ENCODE peak calls at places on chromosomes 11 and 22, in four cellular contexts. One of them, this sample, is unnamed.

GRCh38 chr11:68667511-68668253 is 16.7 kb upstream of the GAL start:
- DNase-seq in SK-N-SH: no peak
- DNase-seq in tibial nerve: no peak
- DNase-seq in brain microvascular endothelial cell: no peak
- DNase-seq in this sample: no peak

GRCh38 chr11:77636738-77637344 is 753 bp downstream of the CLNS1A start:
- DNase-seq in SK-N-SH: peak
- DNase-seq in tibial nerve: no peak
- DNase-seq in brain microvascular endothelial cell: no peak
- DNase-seq in this sample: no peak

GRCh38 chr11:48017105-48017874 is 36.9 kb downstream of the PTPRJ start:
- DNase-seq in SK-N-SH: no peak
- DNase-seq in tibial nerve: no peak
- DNase-seq in brain microvascular endothelial cell: no peak
- DNase-seq in this sample: no peak

GRCh38 chr22:37274380-37274862 is 7.9 kb upstream of the CYTH4 start:
- DNase-seq in SK-N-SH: no peak
- DNase-seq in tibial nerve: peak
- DNase-seq in brain microvascular endothelial cell: no peak
- DNase-seq in this sample: no peak

GRCh38 chr11:86519064-86519911 is 144.6 kb downstream of the CCDC81 start:
- DNase-seq in SK-N-SH: no peak
- DNase-seq in tibial nerve: no peak
- DNase-seq in brain microvascular endothelial cell: peak
- DNase-seq in this sample: peak

GRCh38 chr22:27317156-27317555 is 484.4 kb downstream of the MN1 start:
- DNase-seq in SK-N-SH: no peak
- DNase-seq in tibial nerve: no peak
- DNase-seq in brain microvascular endothelial cell: no peak
- DNase-seq in this sample: no peak

GRCh38 chr11:125797641-125798040 is 9.7 kb downstream of the PATE3 start:
- DNase-seq in SK-N-SH: no peak
- DNase-seq in tibial nerve: no peak
- DNase-seq in brain microvascular endothelial cell: no peak
- DNase-seq in this sample: no peak

GRCh38 chr11:35784699-35785098 is 122.1 kb downstream of the TRIM44 start:
- DNase-seq in SK-N-SH: no peak
- DNase-seq in tibial nerve: no peak
- DNase-seq in brain microvascular endothelial cell: no peak
- DNase-seq in this sample: no peak

GRCh38 chr11:61921446-61921845 is 4.1 kb upstream of the RAB3IL1 start:
- DNase-seq in SK-N-SH: no peak
- DNase-seq in tibial nerve: no peak
- DNase-seq in brain microvascular endothelial cell: no peak
- DNase-seq in this sample: no peak

GRCh38 chr22:49517721-49518120 is 310.0 kb downstream of the BRD1 start:
- DNase-seq in SK-N-SH: no peak
- DNase-seq in tibial nerve: no peak
- DNase-seq in brain microvascular endothelial cell: no peak
- DNase-seq in this sample: no peak

GRCh38 chr11:10322830-10323792 is 18.2 kb downstream of the ADM start:
- DNase-seq in SK-N-SH: peak
- DNase-seq in tibial nerve: no peak
- DNase-seq in brain microvascular endothelial cell: peak
- DNase-seq in this sample: no peak

GRCh38 chr22:44647141-44647540 is 54.9 kb upstream of the PRR5 start:
- DNase-seq in SK-N-SH: no peak
- DNase-seq in tibial nerve: no peak
- DNase-seq in brain microvascular endothelial cell: no peak
- DNase-seq in this sample: no peak

GRCh38 chr11:65867284-65868071 is 5.1 kb downstream of the EFEMP2 start:
- DNase-seq in SK-N-SH: peak
- DNase-seq in tibial nerve: no peak
- DNase-seq in brain microvascular endothelial cell: no peak
- DNase-seq in this sample: no peak

GRCh38 chr11:35190804-35191348 is 51.9 kb downstream of the CD44 start:
- DNase-seq in SK-N-SH: no peak
- DNase-seq in tibial nerve: no peak
- DNase-seq in brain microvascular endothelial cell: no peak
- DNase-seq in this sample: peak

GRCh38 chr11:73401217-73401923 is 25.2 kb downstream of the RELT start:
- DNase-seq in SK-N-SH: no peak
- DNase-seq in tibial nerve: no peak
- DNase-seq in brain microvascular endothelial cell: peak
- DNase-seq in this sample: no peak

GRCh38 chr11:14891143-14892035 is 642 bp downstream of the CYP2R1 start:
- DNase-seq in SK-N-SH: peak
- DNase-seq in tibial nerve: peak
- DNase-seq in brain microvascular endothelial cell: peak
- DNase-seq in this sample: peak

GRCh38 chr11:19729141-19729540 is 16.5 kb downstream of the NAV2 start:
- DNase-seq in SK-N-SH: no peak
- DNase-seq in tibial nerve: no peak
- DNase-seq in brain microvascular endothelial cell: no peak
- DNase-seq in this sample: no peak

GRCh38 chr11:96050435-96051182 is 126.7 kb upstream of the MTMR2 start:
- DNase-seq in SK-N-SH: no peak
- DNase-seq in tibial nerve: no peak
- DNase-seq in brain microvascular endothelial cell: peak
- DNase-seq in this sample: no peak

GRCh38 chr11:123338997-123339752 is 90.9 kb upstream of the GRAMD1B start:
- DNase-seq in SK-N-SH: no peak
- DNase-seq in tibial nerve: no peak
- DNase-seq in brain microvascular endothelial cell: no peak
- DNase-seq in this sample: no peak

GRCh38 chr22:50144005-50144614 is 26.4 kb upstream of the PANX2 start:
- DNase-seq in SK-N-SH: no peak
- DNase-seq in tibial nerve: no peak
- DNase-seq in brain microvascular endothelial cell: no peak
- DNase-seq in this sample: no peak

GRCh38 chr11:3139481-3140290 is 25.4 kb downstream of the OSBPL5 start:
- DNase-seq in SK-N-SH: no peak
- DNase-seq in tibial nerve: no peak
- DNase-seq in brain microvascular endothelial cell: no peak
- DNase-seq in this sample: no peak

GRCh38 chr22:41341990-41342389 is 39.8 kb upstream of the TEF start:
- DNase-seq in SK-N-SH: no peak
- DNase-seq in tibial nerve: no peak
- DNase-seq in brain microvascular endothelial cell: no peak
- DNase-seq in this sample: no peak

GRCh38 chr11:122815900-122816299 is 22.4 kb upstream of the CRTAM start:
- DNase-seq in SK-N-SH: no peak
- DNase-seq in tibial nerve: no peak
- DNase-seq in brain microvascular endothelial cell: no peak
- DNase-seq in this sample: no peak

GRCh38 chr22:43628253-43628649 is 183.9 kb downstream of the EFCAB6 start:
- DNase-seq in SK-N-SH: no peak
- DNase-seq in tibial nerve: no peak
- DNase-seq in brain microvascular endothelial cell: no peak
- DNase-seq in this sample: no peak

GRCh38 chr11:34916810-34917780 is 677 bp downstream of the PDHX start:
- DNase-seq in SK-N-SH: no peak
- DNase-seq in tibial nerve: no peak
- DNase-seq in brain microvascular endothelial cell: peak
- DNase-seq in this sample: no peak

GRCh38 chr11:133337905-133338536 is 194.3 kb downstream of the OPCML start:
- DNase-seq in SK-N-SH: no peak
- DNase-seq in tibial nerve: no peak
- DNase-seq in brain microvascular endothelial cell: no peak
- DNase-seq in this sample: no peak

GRCh38 chr11:3950996-3951662 is 95.7 kb downstream of the STIM1 start:
- DNase-seq in SK-N-SH: no peak
- DNase-seq in tibial nerve: no peak
- DNase-seq in brain microvascular endothelial cell: peak
- DNase-seq in this sample: peak

GRCh38 chr11:45924036-45924915 is 1.8 kb downstream of the LARGE2 start:
- DNase-seq in SK-N-SH: no peak
- DNase-seq in tibial nerve: no peak
- DNase-seq in brain microvascular endothelial cell: no peak
- DNase-seq in this sample: no peak

GRCh38 chr11:40280161-40281054 is 1179.0 kb downstream of the LRRC4C start:
- DNase-seq in SK-N-SH: no peak
- DNase-seq in tibial nerve: peak
- DNase-seq in brain microvascular endothelial cell: no peak
- DNase-seq in this sample: no peak
- H3K4me3 ChIP-seq in SK-N-SH: no peak
- H3K4me3 ChIP-seq in tibial nerve: peak
- H3K4me3 ChIP-seq in brain microvascular endothelial cell: no peak
- H3K4me3 ChIP-seq in this sample: no peak

GRCh38 chr22:29113329-29113728 is 40.5 kb downstream of the KREMEN1 start:
- DNase-seq in SK-N-SH: no peak
- DNase-seq in tibial nerve: no peak
- DNase-seq in brain microvascular endothelial cell: no peak
- DNase-seq in this sample: peak

GRCh38 chr22:29112102-29112501 is 39.3 kb downstream of the KREMEN1 start:
- DNase-seq in SK-N-SH: no peak
- DNase-seq in tibial nerve: no peak
- DNase-seq in brain microvascular endothelial cell: no peak
- DNase-seq in this sample: no peak

GRCh38 chr22:29114392-29114791 is 41.6 kb downstream of the KREMEN1 start:
- DNase-seq in SK-N-SH: no peak
- DNase-seq in tibial nerve: no peak
- DNase-seq in brain microvascular endothelial cell: no peak
- DNase-seq in this sample: no peak

GRCh38 chr22:29110946-29111345 is 38.1 kb downstream of the KREMEN1 start:
- DNase-seq in SK-N-SH: no peak
- DNase-seq in tibial nerve: no peak
- DNase-seq in brain microvascular endothelial cell: no peak
- DNase-seq in this sample: no peak

DNA sequence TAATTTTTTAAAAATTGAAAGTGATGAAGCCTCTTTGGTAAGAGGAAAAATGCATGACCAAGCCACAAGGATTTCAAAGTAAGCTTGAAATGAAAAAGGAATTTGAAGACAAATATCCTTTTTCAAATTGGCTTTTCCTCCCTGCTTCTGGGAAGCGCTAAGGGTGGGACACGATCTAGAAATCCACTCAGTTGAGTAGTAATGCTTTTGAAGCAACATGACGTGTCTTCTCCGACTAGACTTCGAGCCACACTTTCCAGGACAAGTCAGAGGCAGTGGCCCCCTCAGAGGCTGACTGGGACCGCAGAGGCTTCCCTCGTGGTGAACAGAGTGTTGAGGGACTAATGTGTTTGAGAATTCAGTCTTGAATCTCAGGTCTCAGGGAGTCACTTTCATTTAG is 39.8 kb downstream of the KREMEN1 start:
- DNase-seq in SK-N-SH: no peak
- DNase-seq in tibial nerve: no peak
- DNase-seq in brain microvascular endothelial cell: no peak
- DNase-seq in this sample: no peak
- TF ChIP-seq CTCF in SK-N-SH: no peak
- TF ChIP-seq CTCF in tibial nerve: no peak
- TF ChIP-seq CTCF in brain microvascular endothelial cell: no peak
- TF ChIP-seq CTCF in this sample: no peak

DNA sequence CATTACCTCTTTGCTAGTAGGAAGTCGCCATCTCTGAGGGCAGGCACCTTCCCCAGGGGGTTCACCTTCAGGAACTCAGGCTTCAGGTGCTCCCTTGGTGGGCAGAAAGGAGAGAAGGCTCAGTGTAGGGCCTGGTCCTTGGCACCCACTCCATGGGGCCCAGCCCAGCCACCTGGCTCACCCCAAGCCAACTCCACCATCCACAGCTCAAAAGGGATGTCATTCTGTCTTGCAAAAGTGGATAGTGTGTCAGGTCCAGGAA is 2.7 kb upstream of the GSTT4 start:
- DNase-seq in SK-N-SH: no peak
- DNase-seq in tibial nerve: no peak
- DNase-seq in brain microvascular endothelial cell: no peak
- DNase-seq in this sample: no peak
- H3K4me3 ChIP-seq in SK-N-SH: no peak
- H3K4me3 ChIP-seq in tibial nerve: no peak
- H3K4me3 ChIP-seq in brain microvascular endothelial cell: no peak
- H3K4me3 ChIP-seq in this sample: no peak

GRCh38 chr11:11968511-11969280 is 39.7 kb downstream of the DKK3 start:
- DNase-seq in SK-N-SH: peak
- DNase-seq in tibial nerve: no peak
- DNase-seq in brain microvascular endothelial cell: no peak
- DNase-seq in this sample: no peak
- TF ChIP-seq CTCF in SK-N-SH: no peak
- TF ChIP-seq CTCF in tibial nerve: no peak
- TF ChIP-seq CTCF in brain microvascular endothelial cell: no peak
- TF ChIP-seq CTCF in this sample: no peak

GRCh38 chr11:83092488-83093384 is 21.0 kb upstream of the RAB30 start:
- DNase-seq in SK-N-SH: peak
- DNase-seq in tibial nerve: no peak
- DNase-seq in brain microvascular endothelial cell: no peak
- DNase-seq in this sample: no peak

GRCh38 chr11:83102806-83103205 is 31.1 kb upstream of the RAB30 start:
- DNase-seq in SK-N-SH: no peak
- DNase-seq in tibial nerve: no peak
- DNase-seq in brain microvascular endothelial cell: no peak
- DNase-seq in this sample: no peak

GRCh38 chr11:83093634-83094033 is 21.9 kb upstream of the RAB30 start:
- DNase-seq in SK-N-SH: no peak
- DNase-seq in tibial nerve: no peak
- DNase-seq in brain microvascular endothelial cell: no peak
- DNase-seq in this sample: no peak

GRCh38 chr11:83097671-83098070 is 26.0 kb upstream of the RAB30 start:
- DNase-seq in SK-N-SH: no peak
- DNase-seq in tibial nerve: no peak
- DNase-seq in brain microvascular endothelial cell: no peak
- DNase-seq in this sample: no peak
- H3K4me3 ChIP-seq in SK-N-SH: no peak
- H3K4me3 ChIP-seq in tibial nerve: no peak
- H3K4me3 ChIP-seq in brain microvascular endothelial cell: no peak
- H3K4me3 ChIP-seq in this sample: no peak

GRCh38 chr22:38724926-38725571 is 19.3 kb downstream of the GTPBP1 start:
- DNase-seq in SK-N-SH: peak
- DNase-seq in tibial nerve: no peak
- DNase-seq in brain microvascular endothelial cell: peak
- DNase-seq in this sample: no peak
- TF ChIP-seq CTCF in SK-N-SH: peak
- TF ChIP-seq CTCF in tibial nerve: no peak
- TF ChIP-seq CTCF in brain microvascular endothelial cell: peak
- TF ChIP-seq CTCF in this sample: peak